ENCODE peak calls at places on chromosomes 2 and 18, in nine cellular contexts. U is transverse colon, G is A549, X is GM12878, Y is suprapubic skin, W is tibial nerve, V is sigmoid colon, T is ovary, D is HepG2. F is an unnamed sample.
A peak's percentile ranks its signal among the peaks of the same experiment; 100 is the strongest.

GRCh38 chr2:21746499-21746898 is 622.7 kb downstream of the TDRD15 start:
- DNase-seq in U (no peak), W (no peak), D (no peak), G (no peak), Y (no peak), V (no peak), T (no peak), X (no peak), F (no peak)

GRCh38 chr18:12657849-12658829 is at the start of gene SPIRE1:
- DNase-seq in W (peak; percentile 24), U (peak; percentile 70), D (peak; percentile 29), V (peak; percentile 86), G (peak; percentile 53), T (peak; percentile 71), X (no peak), Y (peak; percentile 83), F (peak; percentile 76)

GRCh38 chr2:171102802-171103201 is 57.9 kb downstream of the TLK1 start:
- DNase-seq in V (no peak), T (no peak), X (no peak), W (no peak), G (no peak), U (no peak), Y (no peak), D (peak; percentile 35), F (no peak)

GRCh38 chr2:223668302-223668998 is 66.3 kb upstream of the SCG2 start:
- DNase-seq in U (no peak), G (no peak), W (no peak), T (no peak), D (no peak), Y (no peak), V (no peak), X (no peak), F (no peak)

GRCh38 chr2:225137971-225138370 is 95.7 kb upstream of the DOCK10 start:
- DNase-seq in X (no peak), V (no peak), T (no peak), W (no peak), G (peak; percentile 6), U (no peak), Y (no peak), D (no peak), F (no peak)

GRCh38 chr2:84078466-84078865 is 380.6 kb downstream of the SUCLG1 start:
- DNase-seq in W (no peak), G (no peak), U (no peak), T (no peak), V (no peak), Y (no peak), X (no peak), D (no peak), F (no peak)

GRCh38 chr18:14979875-14980274 is 231.9 kb downstream of the ANKRD30B start:
- DNase-seq in U (no peak), D (no peak), W (no peak), V (no peak), T (no peak), G (no peak), X (no peak), Y (no peak), F (no peak)

GRCh38 chr2:12750166-12750905 is 33.6 kb downstream of the TRIB2 start:
- DNase-seq in T (no peak), V (no peak), G (no peak), Y (no peak), D (no peak), X (no peak), W (no peak), U (no peak), F (no peak)

GRCh38 chr2:39625927-39626270 is 39.8 kb upstream of the TMEM178A start:
- DNase-seq in U (no peak), Y (no peak), G (no peak), D (no peak), V (no peak), X (no peak), W (no peak), T (no peak), F (no peak)

DNA sequence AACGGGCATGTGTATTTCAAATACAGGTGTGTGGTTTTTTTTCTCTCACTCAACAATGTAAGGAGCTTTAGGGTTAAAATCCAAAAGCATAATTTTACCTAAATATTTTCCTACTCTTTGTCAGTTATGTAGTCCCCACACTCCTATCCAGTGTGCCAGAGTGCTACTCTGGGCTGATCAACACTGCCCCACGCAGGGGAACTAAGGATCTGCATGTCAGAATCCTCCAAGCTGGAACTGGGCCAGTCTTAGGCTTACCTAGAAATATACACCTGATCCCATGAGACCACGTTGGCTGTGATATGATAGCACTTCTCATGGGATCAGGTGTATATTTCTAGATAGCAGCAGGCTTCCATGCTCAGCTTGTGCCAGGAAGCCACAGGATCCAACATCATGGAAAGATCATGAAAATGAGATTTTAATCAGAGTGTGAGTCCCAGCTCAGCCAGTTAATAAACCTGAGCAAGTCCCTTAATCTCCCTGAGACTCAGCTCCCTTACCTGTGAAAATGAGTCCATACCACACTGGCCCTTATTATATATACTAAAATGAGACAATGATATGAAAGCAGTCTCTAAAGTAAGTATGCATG is 29.7 kb downstream of the CCDC141 start:
- DNase-seq in Y (no peak), U (no peak), D (peak; percentile 44), V (no peak), W (no peak), G (peak; percentile 38), X (no peak), T (no peak), F (peak; percentile 29)
- TF ChIP-seq CTCF in Y (no peak), U (peak; percentile 23), D (peak; percentile 72), V (no peak), W (no peak), G (no peak), X (peak; percentile 69), T (no peak), F (no peak)

GRCh38 chr2:141260895-141261294 is 869.9 kb downstream of the LRP1B start:
- DNase-seq in Y (no peak), W (no peak), V (no peak), G (no peak), U (no peak), X (no peak), D (no peak), T (no peak), F (no peak)
- H3K4me1 ChIP-seq in Y (no peaks in the 10 kb centered on the region), W (no peaks in the 10 kb centered on the region), V (no peaks in the 10 kb centered on the region), G (no peaks in the 10 kb centered on the region), U (no peaks in the 10 kb centered on the region), X (no peaks in the 10 kb centered on the region), D (no peaks in the 10 kb centered on the region), T (no peaks in the 10 kb centered on the region), F (no peaks in the 10 kb centered on the region)

DNA sequence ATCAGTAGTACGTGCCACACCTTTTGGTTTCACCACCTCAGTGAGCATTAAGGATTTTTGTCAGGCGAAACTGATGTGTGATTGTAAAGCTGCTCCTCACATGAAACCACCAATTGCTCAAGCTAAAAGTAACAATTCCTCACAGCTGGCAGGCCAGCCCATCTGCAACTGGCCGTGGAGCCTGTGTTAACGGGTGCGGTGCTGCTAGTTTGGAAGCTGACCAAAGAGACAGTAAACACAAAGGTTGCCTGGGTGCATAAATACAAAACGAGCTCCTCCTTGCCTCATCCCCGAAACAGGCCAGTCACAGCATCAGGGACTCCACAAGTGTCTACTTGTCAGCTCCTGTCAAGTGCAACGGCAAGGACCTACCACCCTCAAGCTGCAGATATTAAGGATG is 32.0 kb downstream of the LGALSL start:
- DNase-seq in W (no peak), U (peak; percentile 21), T (no peak), G (peak; percentile 12), V (peak; percentile 64), D (no peak), Y (no peak), X (no peak), F (no peak)
- TF ChIP-seq EP300 in W (no peak), U (no peak), T (no peak), G (no peak), V (no peak), D (no peak), Y (no peak), X (no peak), F (no peak)

DNA sequence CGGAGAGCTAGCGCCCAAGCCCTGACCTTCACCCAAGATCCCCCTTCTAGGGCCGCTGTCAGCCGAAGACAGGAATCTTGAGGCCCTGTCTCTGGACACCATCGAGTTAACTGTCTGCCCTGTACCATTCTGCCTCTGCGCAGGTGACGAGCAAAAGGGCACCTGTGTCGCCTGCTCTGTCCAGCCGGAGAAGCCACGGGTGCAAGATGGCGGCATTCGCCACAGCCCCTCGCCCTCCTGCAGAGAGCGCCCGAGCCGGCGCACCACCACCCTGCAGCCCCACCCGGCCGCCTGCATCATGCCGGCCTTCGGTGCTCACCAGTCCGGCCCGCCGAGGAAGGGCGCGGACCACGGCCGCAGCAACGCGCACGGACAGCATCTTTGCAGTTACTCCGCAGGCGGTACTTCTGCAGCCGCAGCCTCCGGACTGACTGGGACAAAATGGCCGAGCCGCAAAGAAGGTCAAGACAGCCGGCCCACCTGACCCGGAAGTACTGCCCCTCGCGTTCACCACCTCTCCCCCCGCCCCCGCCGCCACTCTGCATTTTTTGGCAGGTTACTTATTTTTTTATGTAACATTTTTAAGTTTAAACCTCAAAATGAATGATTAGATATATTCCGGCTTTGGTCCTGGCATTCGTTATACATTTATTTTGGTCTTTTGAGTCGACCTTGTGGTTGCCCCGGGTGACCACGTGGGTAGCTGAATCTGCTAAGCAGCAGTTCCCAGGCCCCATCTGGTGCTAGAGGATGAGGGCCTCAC is at the start of gene ATP5F1A:
- DNase-seq in W (peak; percentile 87), X (peak; percentile 48), Y (peak; percentile 96), G (peak; percentile 78), U (peak; percentile 90), T (peak; percentile 91), V (peak; percentile 93), D (peak; percentile 77), F (peak; percentile 86)
- TF ChIP-seq CTCF in W (no peak), X (no peak), Y (no peak), G (no peak), U (no peak), T (no peak), V (no peak), D (peak; percentile 43), F (no peak)

DNA sequence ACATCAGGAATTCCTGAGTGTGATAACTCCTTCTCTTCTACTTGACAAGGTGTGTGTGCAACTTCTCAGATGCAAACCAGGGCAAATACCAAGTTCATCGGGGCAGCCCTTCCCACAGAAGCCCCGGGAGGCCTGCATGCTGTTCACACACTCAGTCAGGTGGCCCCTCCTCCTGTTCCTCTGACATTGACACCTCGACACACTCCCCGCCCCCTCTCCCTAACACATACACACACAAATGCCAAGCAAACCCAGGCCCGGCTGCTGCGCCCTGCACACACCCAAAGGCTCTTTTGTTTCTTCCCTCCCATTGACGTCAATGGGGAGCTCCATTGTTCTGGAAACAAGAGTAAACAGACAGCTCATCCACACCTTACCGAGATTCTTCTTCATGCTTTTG is 1.7 kb upstream of the PER2 start:
- DNase-seq in D (peak; percentile 83), T (no peak), Y (peak; percentile 89), U (peak; percentile 90), X (no peak), W (peak; percentile 32), G (peak; percentile 100), V (peak; percentile 72), F (peak; percentile 90)
- H3K4me1 ChIP-seq in D (peaks cover 63% of the 10 kb centered on the region), T (peaks cover 8% of the 10 kb centered on the region), Y (peaks cover 55% of the 10 kb centered on the region), U (peaks cover 53% of the 10 kb centered on the region), X (peaks cover 15% of the 10 kb centered on the region), W (peaks cover 48% of the 10 kb centered on the region), G (peaks cover 69% of the 10 kb centered on the region), V (peaks cover 38% of the 10 kb centered on the region), F (peaks cover 64% of the 10 kb centered on the region)

F was measured in stomach.